ENCODE peak calls at places on chromosomes 4 and X, in four cellular contexts. One of them, this sample, is unnamed.

GRCh38 chr4:122930877-122931276 is 8.5 kb upstream of the NUDT6 start:
- DNase-seq in nephron progenitor cell: no peak
- DNase-seq in foreskin fibroblast: peak
- DNase-seq in tibial artery: no peak
- DNase-seq in this sample: no peak

GRCh38 chrX:47797084-47797483 is 39.6 kb upstream of the ZNF81 start:
- DNase-seq in nephron progenitor cell: no peak
- DNase-seq in foreskin fibroblast: no peak
- DNase-seq in tibial artery: no peak
- DNase-seq in this sample: no peak

GRCh38 chr4:169225058-169225751 is 45.6 kb downstream of the SH3RF1 start:
- DNase-seq in nephron progenitor cell: no peak
- DNase-seq in foreskin fibroblast: peak
- DNase-seq in tibial artery: no peak
- DNase-seq in this sample: no peak

GRCh38 chrX:72478853-72479252 is 93.8 kb downstream of the HDAC8 start:
- DNase-seq in nephron progenitor cell: no peak
- DNase-seq in foreskin fibroblast: no peak
- DNase-seq in tibial artery: no peak
- DNase-seq in this sample: no peak

GRCh38 chr4:114512595-114513295 is 85.9 kb upstream of the UGT8 start:
- DNase-seq in nephron progenitor cell: no peak
- DNase-seq in foreskin fibroblast: no peak
- DNase-seq in tibial artery: no peak
- DNase-seq in this sample: no peak

GRCh38 chr4:8504279-8505007 is 63.9 kb downstream of the TRMT44 start:
- DNase-seq in nephron progenitor cell: no peak
- DNase-seq in foreskin fibroblast: no peak
- DNase-seq in tibial artery: no peak
- DNase-seq in this sample: no peak

GRCh38 chr4:152590179-152591031 is 54.5 kb upstream of the FBXW7 start:
- DNase-seq in nephron progenitor cell: no peak
- DNase-seq in foreskin fibroblast: peak
- DNase-seq in tibial artery: no peak
- DNase-seq in this sample: no peak

GRCh38 chrX:155334486-155335316 is at the start of gene CLIC2:
- DNase-seq in nephron progenitor cell: no peak
- DNase-seq in foreskin fibroblast: peak
- DNase-seq in tibial artery: no peak
- DNase-seq in this sample: no peak

GRCh38 chrX:147699061-147699460 is 212.7 kb upstream of the FMR1 start:
- DNase-seq in nephron progenitor cell: no peak
- DNase-seq in foreskin fibroblast: no peak
- DNase-seq in tibial artery: no peak
- DNase-seq in this sample: no peak

GRCh38 chr4:58749206-58749605 is 1639.0 kb upstream of the IGFBP7 start:
- DNase-seq in nephron progenitor cell: no peak
- DNase-seq in foreskin fibroblast: no peak
- DNase-seq in tibial artery: no peak
- DNase-seq in this sample: no peak

GRCh38 chrX:1481636-1482529 is 29.2 kb upstream of the ASMTL start:
- DNase-seq in nephron progenitor cell: peak
- DNase-seq in foreskin fibroblast: peak
- DNase-seq in tibial artery: peak
- DNase-seq in this sample: peak

GRCh38 chr4:47704693-47705325 is 133.1 kb downstream of the CORIN start:
- DNase-seq in nephron progenitor cell: peak
- DNase-seq in foreskin fibroblast: peak
- DNase-seq in tibial artery: no peak
- DNase-seq in this sample: no peak

GRCh38 chr4:188942606-188943005 is 803.4 kb downstream of the TRIML1 start:
- DNase-seq in nephron progenitor cell: no peak
- DNase-seq in foreskin fibroblast: no peak
- DNase-seq in tibial artery: no peak
- DNase-seq in this sample: no peak

DNA sequence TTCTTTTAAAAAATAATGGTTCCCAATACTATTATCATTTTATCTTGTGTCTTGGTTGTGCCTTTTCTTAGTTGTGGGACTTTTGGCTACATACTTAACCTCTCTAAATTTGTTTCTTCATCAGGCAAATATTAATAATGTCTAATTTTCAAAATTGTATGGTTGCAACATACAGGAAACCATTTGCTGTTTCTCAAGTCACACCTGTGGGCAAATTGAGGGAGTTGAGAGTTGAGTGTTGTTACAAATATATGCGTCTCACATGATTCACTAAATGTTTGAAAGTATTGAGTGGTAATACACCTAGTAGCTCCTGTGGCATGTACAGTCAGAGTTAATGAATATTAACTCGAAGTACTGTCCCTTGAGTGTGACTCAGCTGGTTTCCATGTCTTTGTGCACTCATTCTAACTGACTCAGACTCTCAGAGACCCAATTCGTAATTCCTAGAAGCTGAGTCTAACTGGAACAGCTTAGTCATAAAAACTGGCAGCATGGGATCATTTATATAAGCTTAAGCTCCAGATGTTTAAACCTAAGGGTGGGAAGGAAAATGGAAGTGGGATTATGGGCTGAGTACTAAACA is 802.4 kb downstream of the TRIML1 start:
- DNase-seq in nephron progenitor cell: no peak
- DNase-seq in foreskin fibroblast: peak
- DNase-seq in tibial artery: no peak
- DNase-seq in this sample: no peak
- TF ChIP-seq CTCF in nephron progenitor cell: no peak
- TF ChIP-seq CTCF in foreskin fibroblast: no peak
- TF ChIP-seq CTCF in tibial artery: no peak
- TF ChIP-seq CTCF in this sample: no peak

DNA sequence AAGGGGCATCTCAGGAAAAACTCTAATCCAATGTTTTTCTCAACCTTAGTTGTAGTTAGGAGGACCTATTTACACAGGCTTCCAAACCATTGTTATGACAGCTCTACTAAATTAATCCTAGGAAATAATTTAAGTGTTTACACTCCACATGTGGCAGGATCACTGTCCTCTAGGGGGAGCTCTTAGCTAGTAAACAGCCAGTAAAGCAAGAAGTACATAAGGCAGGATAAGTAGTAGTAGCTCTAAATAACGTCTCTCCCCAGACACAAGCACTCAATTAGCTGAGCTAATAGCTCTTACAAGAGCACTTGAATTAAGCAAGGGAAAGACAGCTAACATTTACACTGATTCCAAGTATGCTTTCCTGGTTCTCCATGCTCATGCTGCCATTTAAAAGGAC is 37.3 kb downstream of the NUDT11 start:
- DNase-seq in nephron progenitor cell: no peak
- DNase-seq in foreskin fibroblast: peak
- DNase-seq in tibial artery: no peak
- DNase-seq in this sample: no peak
- TF ChIP-seq CTCF in nephron progenitor cell: no peak
- TF ChIP-seq CTCF in foreskin fibroblast: peak
- TF ChIP-seq CTCF in tibial artery: no peak
- TF ChIP-seq CTCF in this sample: peak

GRCh38 chrX:17374619-17375360 is at the start of gene NHS:
- DNase-seq in nephron progenitor cell: peak
- DNase-seq in foreskin fibroblast: peak
- DNase-seq in tibial artery: peak
- DNase-seq in this sample: peak
- TF ChIP-seq CTCF in nephron progenitor cell: peak
- TF ChIP-seq CTCF in foreskin fibroblast: peak
- TF ChIP-seq CTCF in tibial artery: peak
- TF ChIP-seq CTCF in this sample: peak

GRCh38 chr4:10097906-10098769 is 18.5 kb downstream of the WDR1 start:
- DNase-seq in nephron progenitor cell: no peak
- DNase-seq in foreskin fibroblast: peak
- DNase-seq in tibial artery: no peak
- DNase-seq in this sample: no peak
- TF ChIP-seq CTCF in nephron progenitor cell: no peak
- TF ChIP-seq CTCF in foreskin fibroblast: no peak
- TF ChIP-seq CTCF in tibial artery: no peak
- TF ChIP-seq CTCF in this sample: no peak

DNA sequence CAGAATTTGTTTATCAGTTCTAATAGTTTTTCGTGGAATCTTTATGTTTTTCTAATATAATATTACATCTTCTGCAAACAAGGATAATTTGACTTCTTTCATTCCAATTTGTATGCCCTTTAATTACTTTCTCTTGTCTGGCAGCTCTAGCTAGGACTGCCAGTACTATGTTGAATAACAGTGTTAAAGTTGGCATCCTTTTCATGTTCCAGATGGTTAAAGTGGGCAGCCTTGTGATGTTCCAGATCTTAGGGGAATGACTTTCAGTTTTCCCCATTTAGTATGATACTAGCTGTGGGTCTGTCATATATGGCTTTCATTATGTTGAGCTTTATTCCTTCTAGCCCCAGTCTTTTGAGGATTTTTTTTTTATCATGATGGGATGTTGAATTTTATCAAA is 220.6 kb upstream of the WDFY3 start:
- DNase-seq in nephron progenitor cell: no peak
- DNase-seq in foreskin fibroblast: no peak
- DNase-seq in tibial artery: no peak
- DNase-seq in this sample: no peak
- TF ChIP-seq CTCF in nephron progenitor cell: no peak
- TF ChIP-seq CTCF in foreskin fibroblast: no peak
- TF ChIP-seq CTCF in tibial artery: no peak
- TF ChIP-seq CTCF in this sample: no peak

GRCh38 chr4:12852338-12853307 is 631.5 kb downstream of the RAB28 start:
- DNase-seq in nephron progenitor cell: peak
- DNase-seq in foreskin fibroblast: peak
- DNase-seq in tibial artery: no peak
- DNase-seq in this sample: no peak
- TF ChIP-seq CTCF in nephron progenitor cell: peak
- TF ChIP-seq CTCF in foreskin fibroblast: peak
- TF ChIP-seq CTCF in tibial artery: peak
- TF ChIP-seq CTCF in this sample: peak

GRCh38 chr4:26426892-26427291 is 63.4 kb downstream of the CCKAR start:
- DNase-seq in nephron progenitor cell: no peak
- DNase-seq in foreskin fibroblast: no peak
- DNase-seq in tibial artery: no peak
- DNase-seq in this sample: no peak

GRCh38 chr4:26425953-26426352 is 64.3 kb downstream of the CCKAR start:
- DNase-seq in nephron progenitor cell: no peak
- DNase-seq in foreskin fibroblast: no peak
- DNase-seq in tibial artery: no peak
- DNase-seq in this sample: no peak

GRCh38 chr4:26424143-26424542 is 66.1 kb downstream of the CCKAR start:
- DNase-seq in nephron progenitor cell: no peak
- DNase-seq in foreskin fibroblast: no peak
- DNase-seq in tibial artery: no peak
- DNase-seq in this sample: no peak

GRCh38 chr4:26420903-26421302 is 69.4 kb downstream of the CCKAR start:
- DNase-seq in nephron progenitor cell: no peak
- DNase-seq in foreskin fibroblast: no peak
- DNase-seq in tibial artery: no peak
- DNase-seq in this sample: no peak

DNA sequence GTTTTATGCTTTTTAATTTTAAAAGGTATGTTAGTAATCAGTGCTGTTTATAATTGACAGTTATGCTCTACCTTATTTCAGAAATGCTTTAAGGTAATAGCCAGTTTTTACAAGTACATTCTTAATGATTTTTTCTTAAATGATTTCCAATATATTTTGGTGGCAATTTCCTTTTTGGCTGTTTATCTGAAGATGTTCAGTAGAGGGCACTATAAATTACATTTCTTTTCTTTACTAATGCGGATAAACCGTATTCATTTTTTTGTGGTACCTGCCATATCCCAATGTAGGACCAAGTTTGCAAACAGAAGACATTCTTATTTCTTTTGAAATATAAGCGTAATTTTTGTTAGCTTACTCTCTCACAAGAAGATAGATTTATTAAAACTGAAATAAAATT is 65.4 kb downstream of the CCKAR start:
- DNase-seq in nephron progenitor cell: no peak
- DNase-seq in foreskin fibroblast: no peak
- DNase-seq in tibial artery: no peak
- DNase-seq in this sample: no peak
- TF ChIP-seq CTCF in nephron progenitor cell: no peak
- TF ChIP-seq CTCF in foreskin fibroblast: no peak
- TF ChIP-seq CTCF in tibial artery: no peak
- TF ChIP-seq CTCF in this sample: peak

GRCh38 chr4:91734682-91735081 is 569.1 kb upstream of the GRID2 start:
- DNase-seq in nephron progenitor cell: no peak
- DNase-seq in foreskin fibroblast: no peak
- DNase-seq in tibial artery: no peak
- DNase-seq in this sample: no peak
- TF ChIP-seq CTCF in nephron progenitor cell: no peak
- TF ChIP-seq CTCF in foreskin fibroblast: no peak
- TF ChIP-seq CTCF in tibial artery: no peak
- TF ChIP-seq CTCF in this sample: no peak

GRCh38 chr4:156113138-156113537 is 159.5 kb upstream of the CTSO start:
- DNase-seq in nephron progenitor cell: no peak
- DNase-seq in foreskin fibroblast: no peak
- DNase-seq in tibial artery: no peak
- DNase-seq in this sample: no peak
- TF ChIP-seq CTCF in nephron progenitor cell: no peak
- TF ChIP-seq CTCF in foreskin fibroblast: no peak
- TF ChIP-seq CTCF in tibial artery: no peak
- TF ChIP-seq CTCF in this sample: peak